ENCODE peak calls at places on chromosome 6, in eight cellular contexts. D is tibial nerve, C is left ventricle myocardium inferior, X is A549, B is A673, T is neuronal stem cell, K is PC-3, A is cardiac muscle cell. H is an unnamed sample. For H3K4me1, the result is how much of the 10 kb centered on the place peaks cover.

GRCh38 chr6:88220493-88220892 is 54.3 kb upstream of the CNR1 start:
- DNase-seq in D (no peak), C (no peak), X (no peak), B (peak), T (no peak), K (peak), A (peak), H (no peak)

GRCh38 chr6:57207141-57207540 is 15.0 kb downstream of the RAB23 start:
- DNase-seq in D (no peak), C (no peak), X (no peak), B (no peak), T (no peak), K (no peak), A (no peak), H (no peak)

GRCh38 chr6:2783188-2783957 is 18.2 kb downstream of the WRNIP1 start:
- DNase-seq in D (no peak), C (no peak), X (no peak), B (no peak), T (no peak), K (no peak), A (no peak), H (no peak)

GRCh38 chr6:42021847-42022754 is 28.2 kb upstream of the TAF8 start:
- DNase-seq in D (no peak), C (no peak), X (no peak), B (no peak), T (no peak), K (no peak), A (no peak), H (peak)

GRCh38 chr6:39274903-39275302 is 39.3 kb downstream of the KCNK17 start:
- DNase-seq in D (no peak), C (no peak), X (no peak), B (no peak), T (no peak), K (no peak), A (no peak), H (no peak)

GRCh38 chr6:33316603-33317417 is 734 bp downstream of the ZBTB22 start:
- DNase-seq in D (no peak), C (peak), X (no peak), B (no peak), T (no peak), K (no peak), A (no peak), H (no peak)

GRCh38 chr6:148323344-148323743 is 19.3 kb upstream of the SASH1 start:
- DNase-seq in D (no peak), C (no peak), X (no peak), B (no peak), T (no peak), K (peak), A (no peak), H (no peak)

GRCh38 chr6:77502966-77503365 is 39.7 kb upstream of the HTR1B start:
- DNase-seq in D (no peak), C (no peak), X (no peak), B (no peak), T (no peak), K (no peak), A (no peak), H (no peak)

GRCh38 chr6:118896339-118897136 is 2.6 kb downstream of the ASF1A start:
- DNase-seq in D (no peak), C (no peak), X (peak), B (peak), T (no peak), K (peak), A (peak), H (no peak)

GRCh38 chr6:159100789-159101182 is 56.0 kb upstream of the TAGAP start:
- DNase-seq in D (no peak), C (no peak), X (no peak), B (no peak), T (no peak), K (no peak), A (no peak), H (no peak)
- H3K4me1 ChIP-seq in D (under half), C (under half), X (under half), B (under half), T (under half), K (under half), A (under half), H (under half)

GRCh38 chr6:43778976-43779863 is 9.2 kb downstream of the VEGFA start:
- DNase-seq in D (no peak), C (no peak), X (no peak), B (no peak), T (no peak), K (no peak), A (no peak), H (no peak)

GRCh38 chr6:43774776-43775583 is 5.0 kb downstream of the VEGFA start:
- DNase-seq in D (peak), C (peak), X (peak), B (peak), T (peak), K (peak), A (peak), H (peak)

GRCh38 chr6:43778131-43778857 is 8.3 kb downstream of the VEGFA start:
- DNase-seq in D (no peak), C (no peak), X (no peak), B (no peak), T (no peak), K (no peak), A (no peak), H (no peak)

GRCh38 chr6:43776115-43776798 is 6.2 kb downstream of the VEGFA start:
- DNase-seq in D (no peak), C (no peak), X (no peak), B (no peak), T (no peak), K (no peak), A (no peak), H (no peak)

DNA sequence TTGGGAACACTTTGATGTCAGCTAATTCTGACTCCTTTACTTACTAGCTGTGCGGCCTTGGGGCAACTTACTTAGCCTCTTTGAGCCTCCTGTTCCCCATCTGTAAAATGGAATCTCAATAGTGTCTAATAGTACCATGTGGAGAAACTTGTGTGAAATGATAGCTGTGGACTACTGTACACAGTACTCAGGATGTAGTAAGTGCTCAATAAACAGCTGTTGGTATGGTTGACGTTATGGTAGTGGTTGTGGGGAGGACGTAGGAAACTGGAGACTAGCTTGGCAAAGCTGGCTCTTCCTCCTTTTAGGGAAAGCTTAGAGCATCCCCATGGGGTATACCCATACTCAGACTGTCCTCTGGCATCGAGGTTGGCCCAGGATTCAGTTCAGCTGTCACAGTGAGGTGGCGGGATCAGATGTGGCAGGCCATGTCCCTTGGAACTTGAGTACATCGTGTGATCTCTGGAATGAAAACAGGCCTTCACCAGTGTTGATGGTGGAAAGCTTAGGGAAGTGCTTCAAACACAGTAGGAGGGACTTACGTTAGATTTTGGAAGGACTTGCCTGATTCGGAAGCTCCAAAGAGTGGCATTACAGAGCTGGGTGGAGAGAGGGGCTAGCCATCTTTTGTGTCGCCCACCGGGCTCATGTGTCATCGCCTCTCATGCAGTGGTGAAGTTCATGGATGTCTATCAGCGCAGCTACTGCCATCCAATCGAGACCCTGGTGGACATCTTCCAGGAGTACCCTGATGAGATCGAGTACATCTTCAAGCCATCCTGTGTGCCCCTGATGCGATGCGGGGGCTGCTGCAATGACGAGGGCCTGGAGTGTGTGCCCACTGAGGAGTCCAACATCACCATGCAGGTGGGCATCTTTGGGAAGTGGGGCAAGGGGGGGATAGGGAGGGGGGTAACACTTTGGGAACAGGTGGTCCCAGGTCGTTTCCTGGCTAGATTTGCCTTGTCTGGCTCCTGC is 7.1 kb downstream of the VEGFA start:
- DNase-seq in D (no peak), C (no peak), X (no peak), B (no peak), T (no peak), K (no peak), A (no peak), H (no peak)
- H3K4me1 ChIP-seq in D (half or more), C (half or more), X (under half), B (under half), T (under half), K (under half), A (under half), H (under half)

GRCh38 chr6:100488231-100488630 is 23.5 kb upstream of the SIM1 start:
- DNase-seq in D (no peak), C (no peak), X (no peak), B (no peak), T (no peak), K (no peak), A (no peak), H (no peak)

GRCh38 chr6:100491947-100492670 is 27.4 kb upstream of the SIM1 start:
- DNase-seq in D (no peak), C (no peak), X (no peak), B (no peak), T (no peak), K (no peak), A (no peak), H (no peak)

GRCh38 chr6:100487638-100488037 is 22.9 kb upstream of the SIM1 start:
- DNase-seq in D (no peak), C (no peak), X (no peak), B (no peak), T (no peak), K (no peak), A (no peak), H (no peak)

GRCh38 chr6:100490065-100490464 is 25.3 kb upstream of the SIM1 start:
- DNase-seq in D (no peak), C (no peak), X (no peak), B (no peak), T (no peak), K (no peak), A (no peak), H (no peak)

DNA sequence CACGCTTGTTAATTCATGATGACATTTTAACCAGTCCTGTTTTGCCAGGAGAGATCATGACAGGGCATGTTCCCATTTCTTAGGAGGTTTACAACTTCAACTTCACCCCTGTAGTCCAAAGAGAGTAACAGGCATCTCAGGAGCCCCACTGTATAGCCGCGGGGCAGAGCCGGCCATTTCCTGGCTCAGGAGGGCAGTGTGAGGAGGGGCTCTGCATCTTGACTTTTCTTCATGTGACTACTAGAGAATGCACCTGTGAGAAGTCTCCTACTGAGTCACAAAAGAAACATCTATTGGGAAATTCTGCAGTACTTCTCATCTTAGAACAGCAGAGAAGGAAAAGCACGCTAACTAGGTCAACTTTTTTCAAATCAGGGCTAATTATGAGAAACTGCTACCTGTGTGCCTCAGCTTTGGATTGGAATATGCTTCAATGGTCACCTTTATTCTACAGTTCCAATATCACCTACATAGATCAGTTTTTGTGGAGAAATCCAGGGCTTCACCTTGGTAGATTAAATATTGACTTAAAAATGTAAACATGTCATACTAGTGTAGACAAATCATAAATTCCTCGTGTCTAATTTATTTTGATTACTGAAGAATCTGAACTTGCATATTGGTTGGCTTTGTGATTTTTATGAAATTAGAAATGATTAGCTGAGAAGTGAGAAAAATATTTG is 28.6 kb upstream of the SIM1 start:
- DNase-seq in D (no peak), C (no peak), X (no peak), B (no peak), T (no peak), K (peak), A (no peak), H (no peak)
- H3K4me1 ChIP-seq in D (under half), C (under half), X (under half), B (under half), T (under half), K (under half), A (under half), H (under half)

GRCh38 chr6:134173936-134174789 is 121.7 kb upstream of the SLC2A12 start:
- DNase-seq in D (peak), C (peak), X (peak), B (peak), T (peak), K (peak), A (peak), H (peak)

GRCh38 chr6:134173007-134173690 is 120.7 kb upstream of the SLC2A12 start:
- DNase-seq in D (no peak), C (no peak), X (no peak), B (no peak), T (no peak), K (no peak), A (no peak), H (no peak)

GRCh38 chr6:134175532-134176282 is 123.3 kb upstream of the SLC2A12 start:
- DNase-seq in D (peak), C (peak), X (peak), B (peak), T (peak), K (peak), A (peak), H (peak)

GRCh38 chr6:134176283-134176975 is 124.0 kb upstream of the SLC2A12 start:
- DNase-seq in D (no peak), C (peak), X (no peak), B (peak), T (no peak), K (peak), A (peak), H (no peak)

GRCh38 chr6:134174790-134175531 is 122.5 kb upstream of the SLC2A12 start:
- DNase-seq in D (peak), C (peak), X (peak), B (peak), T (peak), K (peak), A (peak), H (peak)
- H3K4me1 ChIP-seq in D (under half), C (half or more), X (half or more), B (under half), T (under half), K (under half), A (under half), H (under half)

H was measured in effector memory CD4-positive, alpha-beta T cell.